ENCODE peak calls at places on chromosomes 6 and 20, in five cellular contexts. One of them, this sample, is unnamed.

GRCh38 chr6:42925248-42925857 is 3.9 kb upstream of the CNPY3 start:
- DNase-seq in H1: peak; percentile 56
- DNase-seq in H9: peak; percentile 73
- DNase-seq in IMR-90: no peak
- DNase-seq in mesendoderm: peak; percentile 76
- DNase-seq in this sample: no peak

GRCh38 chr6:109794201-109794926 is 103.3 kb downstream of the FIG4 start:
- DNase-seq in H1: no peak
- DNase-seq in mesendoderm: no peak
- DNase-seq in IMR-90: peak; percentile 88
- DNase-seq in H9: no peak
- DNase-seq in this sample: no peak

GRCh38 chr6:31068738-31069340 is 43.5 kb downstream of the C6orf15 start:
- DNase-seq in H9: peak; percentile 88
- DNase-seq in mesendoderm: peak; percentile 92
- DNase-seq in IMR-90: peak; percentile 83
- DNase-seq in H1: peak; percentile 90
- DNase-seq in this sample: peak; percentile 81

GRCh38 chr6:17836298-17836697 is 129.6 kb upstream of the NUP153 start:
- DNase-seq in mesendoderm: no peak
- DNase-seq in IMR-90: no peak
- DNase-seq in H9: no peak
- DNase-seq in H1: no peak
- DNase-seq in this sample: no peak

GRCh38 chr6:58113960-58114359 is 796.5 kb downstream of the PRIM2 start:
- DNase-seq in H9: no peak
- DNase-seq in IMR-90: no peak
- DNase-seq in mesendoderm: peak; percentile 58
- DNase-seq in H1: no peak
- DNase-seq in this sample: no peak

GRCh38 chr6:122098091-122098769 is 301.2 kb upstream of the HSF2 start:
- DNase-seq in mesendoderm: no peak
- DNase-seq in IMR-90: no peak
- DNase-seq in H9: no peak
- DNase-seq in H1: no peak
- DNase-seq in this sample: no peak

GRCh38 chr20:2729251-2729713 is 36.7 kb downstream of the EBF4 start:
- DNase-seq in mesendoderm: no peak
- DNase-seq in IMR-90: no peak
- DNase-seq in H9: no peak
- DNase-seq in H1: no peak
- DNase-seq in this sample: no peak

GRCh38 chr20:51531141-51531710 is 11.3 kb downstream of the NFATC2 start:
- DNase-seq in mesendoderm: no peak
- DNase-seq in IMR-90: peak; percentile 36
- DNase-seq in H1: no peak
- DNase-seq in H9: no peak
- DNase-seq in this sample: no peak

GRCh38 chr6:20119446-20119845 is 92.8 kb downstream of the MBOAT1 start:
- DNase-seq in H9: no peak
- DNase-seq in mesendoderm: no peak
- DNase-seq in H1: no peak
- DNase-seq in IMR-90: no peak
- DNase-seq in this sample: no peak

GRCh38 chr6:50353603-50354002 is 303.9 kb upstream of the DEFB112 start:
- DNase-seq in H9: peak; percentile 45
- DNase-seq in mesendoderm: peak; percentile 47
- DNase-seq in H1: no peak
- DNase-seq in IMR-90: no peak
- DNase-seq in this sample: no peak

GRCh38 chr6:35687658-35688604 is 784 bp downstream of the FKBP5 start:
- DNase-seq in H1: peak; percentile 78
- DNase-seq in H9: peak; percentile 69
- DNase-seq in mesendoderm: peak; percentile 78
- DNase-seq in IMR-90: peak; percentile 57
- DNase-seq in this sample: peak; percentile 45

GRCh38 chr6:42394881-42395620 is 56.7 kb downstream of the TRERF1 start:
- DNase-seq in H9: no peak
- DNase-seq in IMR-90: no peak
- DNase-seq in H1: no peak
- DNase-seq in mesendoderm: no peak
- DNase-seq in this sample: no peak

GRCh38 chr6:75318900-75319299 is 34.3 kb upstream of the TMEM30A start:
- DNase-seq in IMR-90: no peak
- DNase-seq in mesendoderm: no peak
- DNase-seq in H9: no peak
- DNase-seq in H1: no peak
- DNase-seq in this sample: no peak

GRCh38 chr6:50062051-50062450 is 12.3 kb upstream of the DEFB112 start:
- DNase-seq in IMR-90: peak; percentile 0
- DNase-seq in mesendoderm: peak; percentile 31
- DNase-seq in H1: no peak
- DNase-seq in H9: peak; percentile 29
- DNase-seq in this sample: peak; percentile 1

GRCh38 chr20:33175123-33175522 is 7.2 kb downstream of the BPIFA2 start:
- DNase-seq in H1: no peak
- DNase-seq in mesendoderm: no peak
- DNase-seq in IMR-90: no peak
- DNase-seq in H9: no peak
- DNase-seq in this sample: no peak

GRCh38 chr20:32429745-32430360 is 71.7 kb downstream of the ASXL1 start:
- DNase-seq in IMR-90: no peak
- DNase-seq in H9: no peak
- DNase-seq in mesendoderm: no peak
- DNase-seq in H1: no peak
- DNase-seq in this sample: no peak

GRCh38 chr20:58837717-58838116 is 13.0 kb downstream of the GNAS-AS1 start:
- DNase-seq in H1: no peak
- DNase-seq in mesendoderm: no peak
- DNase-seq in IMR-90: no peak
- DNase-seq in H9: no peak
- DNase-seq in this sample: no peak

GRCh38 chr6:149925253-149925973 is 2.5 kb upstream of the RAET1G start:
- DNase-seq in mesendoderm: no peak
- DNase-seq in IMR-90: no peak
- DNase-seq in H9: no peak
- DNase-seq in H1: peak; percentile 47
- DNase-seq in this sample: no peak
- H3K18ac ChIP-seq in mesendoderm: no peak overlapping the region
- H3K18ac ChIP-seq in IMR-90: no peak overlapping the region
- H3K18ac ChIP-seq in H9: no peak overlapping the region
- H3K18ac ChIP-seq in H1: no peak overlapping the region
- H3K18ac ChIP-seq in this sample: peak overlapping the region; percentile 81

DNA sequence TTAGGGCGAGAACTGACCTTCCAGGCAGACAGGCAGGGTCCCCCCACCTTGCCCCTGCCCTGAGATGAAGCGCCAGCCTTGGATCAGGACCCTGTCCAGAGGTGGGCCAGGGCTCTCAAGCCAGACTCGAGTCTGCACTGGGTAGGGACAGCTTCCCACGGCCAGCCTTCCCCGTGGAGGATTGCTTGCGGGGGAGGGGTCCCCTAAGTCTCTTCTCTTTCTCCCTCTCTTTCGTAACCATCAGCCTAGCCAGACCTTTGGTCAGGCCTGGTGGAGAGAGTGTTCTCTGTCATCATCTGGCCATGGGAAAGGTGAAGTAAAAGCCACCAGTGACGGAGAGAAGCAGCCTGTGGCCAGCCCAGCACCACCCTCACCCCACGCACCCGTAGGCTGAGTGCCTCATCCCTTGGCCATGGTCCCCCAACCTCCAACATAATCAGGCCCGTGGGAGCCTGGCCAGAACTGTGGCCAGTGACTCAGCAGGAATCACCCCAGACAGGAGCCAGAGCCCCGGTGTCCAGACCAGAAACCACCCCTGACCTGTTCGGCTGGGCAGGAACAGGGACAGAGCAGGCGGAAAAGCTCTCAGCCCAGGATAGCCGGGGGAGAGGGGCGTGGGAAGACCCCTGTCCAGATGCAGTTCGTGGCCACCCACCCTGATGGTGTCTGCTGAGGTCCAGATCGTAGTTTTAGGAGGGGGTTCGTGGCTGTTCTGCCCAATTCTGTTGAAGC is 47.1 kb downstream of the SNAI1 start:
- DNase-seq in H9: no peak
- DNase-seq in mesendoderm: no peak
- DNase-seq in H1: no peak
- DNase-seq in IMR-90: peak; percentile 95
- DNase-seq in this sample: no peak
- H3K18ac ChIP-seq in H9: no peak overlapping the region
- H3K18ac ChIP-seq in mesendoderm: no peak overlapping the region
- H3K18ac ChIP-seq in H1: peak overlapping the region; percentile 24
- H3K18ac ChIP-seq in IMR-90: peak overlapping the region; percentile 21
- H3K18ac ChIP-seq in this sample: peak overlapping the region; percentile 90

GRCh38 chr6:144336900-144337299 is 51.8 kb downstream of the UTRN start:
- DNase-seq in H1: peak; percentile 40
- DNase-seq in mesendoderm: no peak
- DNase-seq in IMR-90: no peak
- DNase-seq in H9: no peak
- DNase-seq in this sample: no peak
- H3K18ac ChIP-seq in H1: no peak overlapping the region
- H3K18ac ChIP-seq in mesendoderm: no peak overlapping the region
- H3K18ac ChIP-seq in IMR-90: no peak overlapping the region
- H3K18ac ChIP-seq in H9: no peak overlapping the region
- H3K18ac ChIP-seq in this sample: no peak overlapping the region

GRCh38 chr6:79234150-79235022 is at the start of gene HMGN3:
- DNase-seq in H9: peak; percentile 92
- DNase-seq in mesendoderm: peak; percentile 95
- DNase-seq in H1: peak; percentile 89
- DNase-seq in IMR-90: peak; percentile 91
- DNase-seq in this sample: peak; percentile 75
- H3K18ac ChIP-seq in H9: peak within 1 kb of the TSS; percentile 84
- H3K18ac ChIP-seq in mesendoderm: peak within 1 kb of the TSS; percentile 7
- H3K18ac ChIP-seq in H1: peak within 1 kb of the TSS; percentile 27
- H3K18ac ChIP-seq in IMR-90: peak within 1 kb of the TSS; percentile 49
- H3K18ac ChIP-seq in this sample: peak within 1 kb of the TSS; percentile 90

GRCh38 chr6:80316655-80317332 is 210.3 kb downstream of the BCKDHB start:
- DNase-seq in IMR-90: no peak
- DNase-seq in H1: no peak
- DNase-seq in H9: no peak
- DNase-seq in mesendoderm: no peak
- DNase-seq in this sample: no peak

GRCh38 chr6:80319286-80319685 is 212.8 kb downstream of the BCKDHB start:
- DNase-seq in mesendoderm: no peak
- DNase-seq in IMR-90: no peak
- DNase-seq in H1: no peak
- DNase-seq in H9: no peak
- DNase-seq in this sample: no peak

GRCh38 chr6:80314531-80314930 is 208.1 kb downstream of the BCKDHB start:
- DNase-seq in H9: no peak
- DNase-seq in mesendoderm: no peak
- DNase-seq in IMR-90: no peak
- DNase-seq in H1: no peak
- DNase-seq in this sample: no peak
- H3K18ac ChIP-seq in H9: no peak overlapping the region
- H3K18ac ChIP-seq in mesendoderm: no peak overlapping the region
- H3K18ac ChIP-seq in IMR-90: no peak overlapping the region
- H3K18ac ChIP-seq in H1: no peak overlapping the region
- H3K18ac ChIP-seq in this sample: peak overlapping the region; percentile 57

GRCh38 chr20:23141016-23141415 is 54.9 kb upstream of the CD93 start:
- DNase-seq in IMR-90: no peak
- DNase-seq in H1: no peak
- DNase-seq in mesendoderm: no peak
- DNase-seq in H9: no peak
- DNase-seq in this sample: no peak
- H3K18ac ChIP-seq in IMR-90: no peak overlapping the region
- H3K18ac ChIP-seq in H1: no peak overlapping the region
- H3K18ac ChIP-seq in mesendoderm: no peak overlapping the region
- H3K18ac ChIP-seq in H9: no peak overlapping the region
- H3K18ac ChIP-seq in this sample: no peak overlapping the region

GRCh38 chr6:143112837-143113236 is 52.1 kb downstream of the AIG1 start:
- DNase-seq in mesendoderm: no peak
- DNase-seq in IMR-90: no peak
- DNase-seq in H1: no peak
- DNase-seq in H9: no peak
- DNase-seq in this sample: no peak
- H3K18ac ChIP-seq in mesendoderm: no peak overlapping the region
- H3K18ac ChIP-seq in IMR-90: no peak overlapping the region
- H3K18ac ChIP-seq in H1: no peak overlapping the region
- H3K18ac ChIP-seq in H9: no peak overlapping the region
- H3K18ac ChIP-seq in this sample: no peak overlapping the region